ENCODE peak calls at places on chromosome 22, in six cellular contexts. V is CD4-positive, alpha-beta T cell; S is astrocyte of the cerebellum; Y is heart left ventricle; O is AG09319; R is endothelial cell. H is an unnamed sample.

GRCh38 chr22:30301995-30302809 is 12.9 kb upstream of the CASTOR1 start:
- DNase-seq in V (no peak), S (peak), Y (peak), O (peak), R (no peak), H (no peak)

GRCh38 chr22:28075260-28075981 is 156.4 kb upstream of the PITPNB start:
- DNase-seq in V (no peak), S (peak), Y (peak), O (peak), R (no peak), H (no peak)

GRCh38 chr22:48944756-48945620 is 882.7 kb downstream of the BRD1 start:
- DNase-seq in V (no peak), S (no peak), Y (peak), O (no peak), R (no peak), H (peak)

GRCh38 chr22:24434472-24435322 is 7.3 kb downstream of the ADORA2A start:
- DNase-seq in V (no peak), S (no peak), Y (peak), O (no peak), R (no peak), H (no peak)

GRCh38 chr22:24208012-24208749 is 26.9 kb downstream of the SUSD2 start:
- DNase-seq in V (no peak), S (peak), Y (peak), O (peak), R (no peak), H (no peak)

GRCh38 chr22:49233507-49234100 is 594.1 kb downstream of the BRD1 start:
- DNase-seq in V (no peak), S (no peak), Y (no peak), O (no peak), R (no peak), H (peak)

GRCh38 chr22:24983151-24983550 is 30.6 kb downstream of the KIAA1671 start:
- DNase-seq in V (no peak), S (no peak), Y (no peak), O (no peak), R (no peak), H (no peak)

GRCh38 chr22:27612075-27612474 is 189.5 kb downstream of the MN1 start:
- DNase-seq in V (no peak), S (no peak), Y (no peak), O (no peak), R (no peak), H (no peak)

GRCh38 chr22:35605787-35606492 is 11.2 kb downstream of the MB start:
- DNase-seq in V (no peak), S (no peak), Y (peak), O (no peak), R (no peak), H (no peak)

GRCh38 chr22:50017701-50018224 is 5.2 kb upstream of the IL17REL start:
- DNase-seq in V (no peak), S (no peak), Y (no peak), O (no peak), R (no peak), H (no peak)

GRCh38 chr22:37768273-37768672 is 39.5 kb upstream of the GCAT start:
- DNase-seq in V (no peak), S (no peak), Y (no peak), O (no peak), R (no peak), H (no peak)
- TF ChIP-seq CTCF in V (no peak), S (peak), Y (no peak), O (peak), R (peak), H (peak)

DNA sequence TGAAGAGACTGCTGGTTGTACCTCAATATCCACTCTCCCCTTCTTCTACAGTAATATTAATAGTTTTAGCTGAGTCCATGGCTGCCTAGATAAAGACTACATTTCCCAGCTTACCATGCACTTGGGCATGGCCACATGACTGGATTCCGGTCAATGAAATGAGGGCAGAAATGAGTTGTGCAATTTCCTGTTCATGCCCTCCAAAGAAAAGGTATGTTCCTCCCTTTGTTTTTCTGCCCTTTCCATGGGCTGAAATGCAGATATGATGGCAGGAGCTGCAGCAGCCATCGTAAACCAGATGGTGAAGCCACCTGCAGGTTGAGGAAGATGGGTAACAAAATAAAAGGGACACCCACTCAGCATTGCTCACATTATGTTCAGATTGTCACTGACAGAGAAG is 15.3 kb upstream of the ELFN2 start:
- DNase-seq in V (no peak), S (no peak), Y (no peak), O (no peak), R (no peak), H (no peak)
- TF ChIP-seq CTCF in V (no peak), S (no peak), Y (no peak), O (no peak), R (no peak), H (no peak)

DNA sequence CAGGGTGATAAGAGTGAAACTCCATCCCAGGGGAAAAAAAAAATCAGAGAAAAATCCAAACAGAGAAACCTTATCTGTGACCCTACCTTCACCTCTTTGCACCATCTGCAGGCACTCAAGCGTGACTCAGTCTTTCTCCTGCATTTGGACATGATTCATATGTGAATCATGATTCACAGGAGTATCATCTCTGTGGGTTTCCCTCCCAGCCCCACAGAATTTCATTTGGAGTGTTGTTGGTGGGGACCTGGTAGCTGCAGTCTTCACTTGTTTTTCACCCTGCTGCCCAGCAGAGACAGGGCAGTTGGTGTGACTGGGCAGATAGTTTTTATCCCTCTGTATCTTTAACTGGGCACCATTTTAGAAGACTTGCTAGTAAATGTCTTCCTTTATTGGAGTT is 75.7 kb downstream of the DEPDC5 start:
- DNase-seq in V (no peak), S (peak), Y (no peak), O (peak), R (no peak), H (no peak)
- TF ChIP-seq CTCF in V (no peak), S (no peak), Y (no peak), O (no peak), R (no peak), H (no peak)

GRCh38 chr22:42926034-42926433 is 69.0 kb upstream of the ARFGAP3 start:
- DNase-seq in V (no peak), S (no peak), Y (no peak), O (no peak), R (no peak), H (no peak)
- TF ChIP-seq CTCF in V (no peak), S (no peak), Y (no peak), O (no peak), R (no peak), H (no peak)

DNA sequence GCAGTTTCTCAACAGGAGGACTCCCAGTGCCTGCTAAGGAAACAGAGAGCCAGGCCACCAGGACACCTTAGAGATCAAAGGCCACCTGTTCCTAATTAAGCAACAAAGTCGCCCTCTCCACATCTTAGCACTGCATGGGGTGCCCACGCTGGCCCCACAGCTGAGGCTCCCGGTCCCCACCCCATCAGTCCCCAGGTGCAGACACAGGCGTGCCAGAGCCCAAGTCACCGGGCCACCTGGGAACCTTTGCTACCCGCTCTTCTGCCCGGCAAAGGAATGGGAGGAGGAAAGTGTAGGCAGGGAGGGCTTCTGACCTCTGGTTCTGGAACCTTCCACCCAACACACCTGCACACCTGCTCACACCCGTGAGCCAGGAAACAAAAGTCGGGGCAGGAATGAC is 85.5 kb upstream of the PRR5 start:
- DNase-seq in V (no peak), S (no peak), Y (no peak), O (no peak), R (no peak), H (no peak)
- TF ChIP-seq CTCF in V (no peak), S (no peak), Y (no peak), O (no peak), R (no peak), H (no peak)

GRCh38 chr22:23179381-23180294 is 671 bp upstream of the BCR start:
- DNase-seq in V (peak), S (no peak), Y (no peak), O (no peak), R (no peak), H (no peak)

GRCh38 chr22:23180893-23181762 is 819 bp downstream of the BCR start:
- DNase-seq in V (peak), S (no peak), Y (no peak), O (no peak), R (no peak), H (no peak)

GRCh38 chr22:23181763-23182288 is 1.5 kb downstream of the BCR start:
- DNase-seq in V (no peak), S (no peak), Y (no peak), O (no peak), R (no peak), H (no peak)

GRCh38 chr22:23178512-23179254 is 1.6 kb upstream of the BCR start:
- DNase-seq in V (peak), S (peak), Y (peak), O (peak), R (peak), H (peak)

DNA sequence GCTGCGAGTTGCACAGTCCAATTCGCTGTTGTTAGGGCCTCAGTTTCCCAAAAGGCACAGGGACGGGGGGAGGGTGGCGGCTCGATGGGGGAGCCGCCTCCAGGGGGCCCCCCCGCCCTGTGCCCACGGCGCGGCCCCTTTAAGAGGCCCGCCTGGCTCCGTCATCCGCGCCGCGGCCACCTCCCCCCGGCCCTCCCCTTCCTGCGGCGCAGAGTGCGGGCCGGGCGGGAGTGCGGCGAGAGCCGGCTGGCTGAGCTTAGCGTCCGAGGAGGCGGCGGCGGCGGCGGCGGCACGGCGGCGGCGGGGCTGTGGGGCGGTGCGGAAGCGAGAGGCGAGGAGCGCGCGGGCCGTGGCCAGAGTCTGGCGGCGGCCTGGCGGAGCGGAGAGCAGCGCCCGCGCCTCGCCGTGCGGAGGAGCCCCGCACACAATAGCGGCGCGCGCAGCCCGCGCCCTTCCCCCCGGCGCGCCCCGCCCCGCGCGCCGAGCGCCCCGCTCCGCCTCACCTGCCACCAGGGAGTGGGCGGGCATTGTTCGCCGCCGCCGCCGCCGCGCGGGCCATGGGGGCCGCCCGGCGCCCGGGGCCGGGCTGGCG is at the start of gene BCR:
- DNase-seq in V (peak), S (no peak), Y (peak), O (peak), R (peak), H (no peak)
- TF ChIP-seq CTCF in V (no peak), S (no peak), Y (peak), O (no peak), R (peak), H (no peak)

DNA sequence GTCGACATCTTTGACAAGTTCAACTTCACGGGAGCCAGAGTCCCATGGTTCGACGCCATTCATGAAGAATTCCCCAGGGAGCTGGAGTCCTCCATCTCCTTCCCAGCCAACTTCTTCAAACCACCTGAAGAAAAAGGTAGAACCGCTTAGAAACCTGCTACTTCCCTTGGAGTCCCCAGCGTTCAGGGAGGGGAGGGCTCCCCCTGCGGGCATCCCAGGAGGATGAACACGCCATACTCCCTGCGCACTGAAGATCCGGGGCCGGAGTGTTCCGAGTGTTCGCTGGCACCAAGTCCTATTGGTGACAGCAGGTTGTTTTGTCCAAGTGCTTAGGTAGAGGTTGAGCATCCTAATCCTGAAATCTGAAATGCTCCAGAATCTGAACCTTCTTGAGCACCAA is 51.7 kb upstream of the PRODH start:
- DNase-seq in V (no peak), S (no peak), Y (no peak), O (no peak), R (peak), H (peak)
- TF ChIP-seq CTCF in V (no peak), S (peak), Y (peak), O (peak), R (peak), H (peak)

DNA sequence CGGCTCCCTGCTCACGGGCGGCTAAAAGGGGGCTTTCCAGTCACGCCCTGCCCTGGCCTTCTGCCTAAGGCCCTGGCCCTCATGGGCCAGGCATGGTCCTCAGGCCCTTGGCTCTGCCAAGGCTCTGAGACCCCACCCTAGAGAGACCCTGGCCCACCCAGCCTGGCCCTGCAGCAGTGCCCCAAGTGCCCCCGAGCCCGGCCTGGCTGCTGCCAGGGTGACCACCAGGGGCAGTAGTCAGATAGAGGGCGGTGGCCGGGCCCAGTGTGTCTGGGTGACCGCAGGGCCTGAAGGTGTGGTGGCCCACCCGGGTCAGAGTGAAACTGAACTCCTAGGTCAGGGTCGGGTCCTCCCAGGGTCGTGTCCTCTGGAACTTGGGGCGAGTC is 29.4 kb upstream of the CCDC188 start:
- DNase-seq in V (no peak), S (no peak), Y (no peak), O (no peak), R (peak), H (no peak)
- TF ChIP-seq CTCF in V (no peak), S (peak), Y (no peak), O (no peak), R (peak), H (peak)

DNA sequence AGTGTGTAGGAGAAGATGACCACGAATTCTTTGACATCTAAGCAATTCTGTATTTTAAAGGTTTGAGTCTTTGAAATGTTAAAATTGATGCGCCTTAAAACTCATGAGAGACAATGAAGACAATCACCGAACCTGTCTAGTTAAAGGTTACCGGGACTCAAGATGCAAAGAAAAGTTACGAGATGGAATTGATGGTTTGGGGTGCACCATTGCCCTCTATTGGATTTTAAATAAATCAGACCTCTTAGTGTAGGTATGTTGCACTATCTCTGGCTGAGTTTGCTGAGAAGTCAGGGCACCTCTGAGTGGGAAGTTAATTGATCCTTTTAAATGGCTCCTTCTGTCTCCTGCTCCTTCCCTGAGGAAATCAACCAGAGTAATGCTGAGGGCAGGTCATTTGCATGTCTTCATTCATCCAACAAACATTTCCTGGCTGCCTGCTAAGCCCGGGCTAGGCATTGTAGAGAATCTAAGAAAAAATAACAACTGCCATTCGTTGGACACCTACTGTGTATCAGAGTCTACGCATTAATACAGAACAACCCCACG is 19.4 kb upstream of the TMA7B start:
- DNase-seq in V (no peak), S (no peak), Y (no peak), O (no peak), R (no peak), H (no peak)
- TF ChIP-seq CTCF in V (peak), S (no peak), Y (no peak), O (no peak), R (no peak), H (no peak)